ENCODE peak calls at places on chromosomes 4 and X, in seven cellular contexts. One of them, this sample, is unnamed. For H3K4me1, the result is how much of the 10 kb centered on the place peaks cover.

GRCh38 chr4:184722798-184723197 is 11.1 kb downstream of the CENPU start:
- DNase-seq in psoas muscle: no peak
- DNase-seq in breast epithelium: no peak
- DNase-seq in gastrocnemius medialis: no peak
- DNase-seq in endothelial cell of umbilical vein: no peak
- DNase-seq in right cardiac atrium: no peak
- DNase-seq in ovary: no peak
- DNase-seq in this sample: no peak

GRCh38 chrX:54891573-54891972 is 29.1 kb upstream of the TRO start:
- DNase-seq in breast epithelium: no peak
- DNase-seq in gastrocnemius medialis: peak
- DNase-seq in ovary: no peak
- DNase-seq in right cardiac atrium: peak
- DNase-seq in psoas muscle: no peak
- DNase-seq in endothelial cell of umbilical vein: peak
- DNase-seq in this sample: peak

GRCh38 chr4:142781114-142781513 is 65.0 kb downstream of the INPP4B start:
- DNase-seq in endothelial cell of umbilical vein: no peak
- DNase-seq in breast epithelium: no peak
- DNase-seq in right cardiac atrium: no peak
- DNase-seq in ovary: no peak
- DNase-seq in psoas muscle: no peak
- DNase-seq in gastrocnemius medialis: no peak
- DNase-seq in this sample: no peak

GRCh38 chr4:88728146-88728545 is 30.5 kb upstream of the NAP1L5 start:
- DNase-seq in right cardiac atrium: peak
- DNase-seq in gastrocnemius medialis: peak
- DNase-seq in psoas muscle: peak
- DNase-seq in ovary: no peak
- DNase-seq in breast epithelium: no peak
- DNase-seq in endothelial cell of umbilical vein: no peak
- DNase-seq in this sample: no peak

GRCh38 chr4:25807101-25807728 is 55.6 kb downstream of the SEL1L3 start:
- DNase-seq in endothelial cell of umbilical vein: no peak
- DNase-seq in right cardiac atrium: no peak
- DNase-seq in ovary: no peak
- DNase-seq in breast epithelium: no peak
- DNase-seq in gastrocnemius medialis: no peak
- DNase-seq in psoas muscle: no peak
- DNase-seq in this sample: no peak

GRCh38 chrX:111585337-111585736 is 73.9 kb downstream of the SERTM2 start:
- DNase-seq in ovary: no peak
- DNase-seq in endothelial cell of umbilical vein: no peak
- DNase-seq in breast epithelium: no peak
- DNase-seq in right cardiac atrium: no peak
- DNase-seq in psoas muscle: no peak
- DNase-seq in gastrocnemius medialis: no peak
- DNase-seq in this sample: no peak

GRCh38 chrX:13341491-13342101 is 21.7 kb upstream of the ATXN3L start:
- DNase-seq in psoas muscle: no peak
- DNase-seq in ovary: no peak
- DNase-seq in gastrocnemius medialis: no peak
- DNase-seq in right cardiac atrium: no peak
- DNase-seq in endothelial cell of umbilical vein: peak
- DNase-seq in breast epithelium: no peak
- DNase-seq in this sample: no peak

GRCh38 chr4:138330531-138330930 is 88.4 kb upstream of the SLC7A11 start:
- DNase-seq in right cardiac atrium: no peak
- DNase-seq in gastrocnemius medialis: no peak
- DNase-seq in endothelial cell of umbilical vein: no peak
- DNase-seq in psoas muscle: no peak
- DNase-seq in breast epithelium: no peak
- DNase-seq in ovary: no peak
- DNase-seq in this sample: no peak

GRCh38 chrX:78687586-78687985 is 28.5 kb upstream of the RTL3 start:
- DNase-seq in ovary: no peak
- DNase-seq in gastrocnemius medialis: no peak
- DNase-seq in psoas muscle: no peak
- DNase-seq in right cardiac atrium: no peak
- DNase-seq in endothelial cell of umbilical vein: no peak
- DNase-seq in breast epithelium: no peak
- DNase-seq in this sample: no peak

GRCh38 chr4:20252656-20253271 is 1.1 kb downstream of the SLIT2 start:
- DNase-seq in gastrocnemius medialis: peak
- DNase-seq in endothelial cell of umbilical vein: peak
- DNase-seq in breast epithelium: peak
- DNase-seq in right cardiac atrium: peak
- DNase-seq in psoas muscle: peak
- DNase-seq in ovary: peak
- DNase-seq in this sample: peak

GRCh38 chrX:44105228-44105913 is 132.2 kb upstream of the NDP start:
- DNase-seq in right cardiac atrium: no peak
- DNase-seq in endothelial cell of umbilical vein: no peak
- DNase-seq in breast epithelium: no peak
- DNase-seq in psoas muscle: no peak
- DNase-seq in ovary: no peak
- DNase-seq in gastrocnemius medialis: no peak
- DNase-seq in this sample: no peak

GRCh38 chr4:51855751-51856150 is 12.8 kb downstream of the DCUN1D4 start:
- DNase-seq in endothelial cell of umbilical vein: no peak
- DNase-seq in psoas muscle: no peak
- DNase-seq in gastrocnemius medialis: no peak
- DNase-seq in right cardiac atrium: no peak
- DNase-seq in ovary: no peak
- DNase-seq in breast epithelium: no peak
- DNase-seq in this sample: no peak

GRCh38 chr4:139223682-139224317 is 46.8 kb upstream of the ELF2 start:
- DNase-seq in ovary: no peak
- DNase-seq in endothelial cell of umbilical vein: peak
- DNase-seq in breast epithelium: no peak
- DNase-seq in gastrocnemius medialis: peak
- DNase-seq in right cardiac atrium: peak
- DNase-seq in psoas muscle: peak
- DNase-seq in this sample: peak

GRCh38 chr4:175470141-175470540 is 341.9 kb downstream of the GPM6A start:
- DNase-seq in breast epithelium: no peak
- DNase-seq in ovary: no peak
- DNase-seq in gastrocnemius medialis: no peak
- DNase-seq in right cardiac atrium: no peak
- DNase-seq in psoas muscle: no peak
- DNase-seq in endothelial cell of umbilical vein: no peak
- DNase-seq in this sample: no peak

GRCh38 chrX:91434351-91435168 is at the start of gene PABPC5:
- DNase-seq in endothelial cell of umbilical vein: peak
- DNase-seq in right cardiac atrium: peak
- DNase-seq in gastrocnemius medialis: peak
- DNase-seq in psoas muscle: peak
- DNase-seq in ovary: peak
- DNase-seq in breast epithelium: peak
- DNase-seq in this sample: peak

GRCh38 chrX:143139681-143140080 is 114.0 kb downstream of the SPANXN4 start:
- DNase-seq in right cardiac atrium: no peak
- DNase-seq in gastrocnemius medialis: no peak
- DNase-seq in ovary: no peak
- DNase-seq in breast epithelium: no peak
- DNase-seq in endothelial cell of umbilical vein: no peak
- DNase-seq in psoas muscle: no peak
- DNase-seq in this sample: no peak

GRCh38 chrX:262391-262909 is 18.7 kb upstream of the PLCXD1 start:
- DNase-seq in ovary: peak
- DNase-seq in gastrocnemius medialis: no peak
- DNase-seq in psoas muscle: peak
- DNase-seq in right cardiac atrium: no peak
- DNase-seq in breast epithelium: no peak
- DNase-seq in endothelial cell of umbilical vein: no peak
- DNase-seq in this sample: no peak

GRCh38 chr4:183438458-183439113 is 5.8 kb upstream of the CDKN2AIP start:
- DNase-seq in endothelial cell of umbilical vein: peak
- DNase-seq in right cardiac atrium: no peak
- DNase-seq in breast epithelium: no peak
- DNase-seq in gastrocnemius medialis: no peak
- DNase-seq in ovary: no peak
- DNase-seq in psoas muscle: no peak
- DNase-seq in this sample: no peak

GRCh38 chr4:36734296-36734695 is 452.9 kb downstream of the DTHD1 start:
- DNase-seq in gastrocnemius medialis: no peak
- DNase-seq in endothelial cell of umbilical vein: no peak
- DNase-seq in right cardiac atrium: no peak
- DNase-seq in ovary: no peak
- DNase-seq in breast epithelium: no peak
- DNase-seq in psoas muscle: no peak
- DNase-seq in this sample: no peak

GRCh38 chr4:106909776-106910175 is 126.3 kb downstream of the DKK2 start:
- DNase-seq in right cardiac atrium: no peak
- DNase-seq in gastrocnemius medialis: no peak
- DNase-seq in breast epithelium: no peak
- DNase-seq in ovary: no peak
- DNase-seq in endothelial cell of umbilical vein: no peak
- DNase-seq in psoas muscle: no peak
- DNase-seq in this sample: no peak

GRCh38 chr4:20020049-20020448 is 231.7 kb upstream of the SLIT2 start:
- DNase-seq in endothelial cell of umbilical vein: no peak
- DNase-seq in psoas muscle: no peak
- DNase-seq in ovary: no peak
- DNase-seq in right cardiac atrium: no peak
- DNase-seq in gastrocnemius medialis: no peak
- DNase-seq in breast epithelium: no peak
- DNase-seq in this sample: no peak

DNA sequence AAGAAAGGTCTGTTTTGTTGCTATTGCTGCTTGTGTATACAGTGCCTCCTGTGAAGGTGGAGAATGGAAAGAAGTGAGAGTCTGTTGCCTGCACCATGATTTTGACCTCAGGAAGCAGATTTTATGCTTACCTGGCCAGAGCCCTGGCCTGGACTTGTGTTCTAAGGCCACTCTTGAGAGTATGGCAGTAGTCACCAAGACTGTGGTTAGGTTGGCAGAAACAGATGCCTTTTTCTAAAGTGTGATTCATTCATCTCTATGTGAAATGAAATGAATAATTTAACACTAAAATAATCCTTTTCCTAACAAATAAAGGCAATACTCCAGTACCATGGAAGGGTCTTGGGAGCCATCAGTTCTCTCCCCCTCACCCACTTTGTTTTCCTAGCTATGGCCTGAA is 161.8 kb downstream of the DCLK2 start:
- DNase-seq in ovary: no peak
- DNase-seq in breast epithelium: no peak
- DNase-seq in psoas muscle: no peak
- DNase-seq in right cardiac atrium: no peak
- DNase-seq in endothelial cell of umbilical vein: no peak
- DNase-seq in gastrocnemius medialis: no peak
- DNase-seq in this sample: no peak
- H3K4me1 ChIP-seq in ovary: under half
- H3K4me1 ChIP-seq in breast epithelium: under half
- H3K4me1 ChIP-seq in psoas muscle: under half
- H3K4me1 ChIP-seq in right cardiac atrium: under half
- H3K4me1 ChIP-seq in endothelial cell of umbilical vein: under half
- H3K4me1 ChIP-seq in gastrocnemius medialis: under half
- H3K4me1 ChIP-seq in this sample: under half

GRCh38 chr4:156913234-156913633 is 58.4 kb downstream of the PDGFC start:
- DNase-seq in psoas muscle: no peak
- DNase-seq in ovary: no peak
- DNase-seq in endothelial cell of umbilical vein: no peak
- DNase-seq in right cardiac atrium: no peak
- DNase-seq in breast epithelium: no peak
- DNase-seq in gastrocnemius medialis: no peak
- DNase-seq in this sample: no peak

GRCh38 chr4:156915216-156915615 is 56.4 kb downstream of the PDGFC start:
- DNase-seq in breast epithelium: no peak
- DNase-seq in gastrocnemius medialis: no peak
- DNase-seq in endothelial cell of umbilical vein: no peak
- DNase-seq in psoas muscle: no peak
- DNase-seq in ovary: no peak
- DNase-seq in right cardiac atrium: no peak
- DNase-seq in this sample: no peak
- H3K4me1 ChIP-seq in breast epithelium: under half
- H3K4me1 ChIP-seq in gastrocnemius medialis: under half
- H3K4me1 ChIP-seq in endothelial cell of umbilical vein: under half
- H3K4me1 ChIP-seq in psoas muscle: under half
- H3K4me1 ChIP-seq in ovary: under half
- H3K4me1 ChIP-seq in right cardiac atrium: under half
- H3K4me1 ChIP-seq in this sample: under half

DNA sequence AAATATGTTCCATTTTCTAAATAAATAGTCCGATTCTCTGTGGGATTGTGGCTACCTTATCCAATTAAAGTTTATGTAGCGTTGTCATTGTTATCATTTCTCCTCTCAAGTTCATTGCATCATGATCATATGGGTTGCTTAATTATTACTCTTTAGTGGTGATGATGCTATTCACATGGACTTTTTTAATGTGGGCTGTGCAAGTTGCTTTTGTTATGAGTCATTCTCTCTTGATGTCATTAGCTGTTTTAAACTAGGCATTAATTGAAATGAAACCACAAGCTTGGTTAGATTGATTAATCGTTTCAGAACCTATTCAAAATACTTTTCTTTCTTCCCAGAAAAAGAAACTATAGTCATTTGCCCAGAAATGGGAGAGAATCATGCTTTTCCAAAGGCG is 38.2 kb downstream of the NHS start:
- DNase-seq in ovary: no peak
- DNase-seq in breast epithelium: no peak
- DNase-seq in psoas muscle: no peak
- DNase-seq in gastrocnemius medialis: no peak
- DNase-seq in right cardiac atrium: no peak
- DNase-seq in endothelial cell of umbilical vein: no peak
- DNase-seq in this sample: no peak
- H3K4me1 ChIP-seq in ovary: under half
- H3K4me1 ChIP-seq in breast epithelium: under half
- H3K4me1 ChIP-seq in psoas muscle: under half
- H3K4me1 ChIP-seq in gastrocnemius medialis: under half
- H3K4me1 ChIP-seq in right cardiac atrium: under half
- H3K4me1 ChIP-seq in endothelial cell of umbilical vein: under half
- H3K4me1 ChIP-seq in this sample: under half

DNA sequence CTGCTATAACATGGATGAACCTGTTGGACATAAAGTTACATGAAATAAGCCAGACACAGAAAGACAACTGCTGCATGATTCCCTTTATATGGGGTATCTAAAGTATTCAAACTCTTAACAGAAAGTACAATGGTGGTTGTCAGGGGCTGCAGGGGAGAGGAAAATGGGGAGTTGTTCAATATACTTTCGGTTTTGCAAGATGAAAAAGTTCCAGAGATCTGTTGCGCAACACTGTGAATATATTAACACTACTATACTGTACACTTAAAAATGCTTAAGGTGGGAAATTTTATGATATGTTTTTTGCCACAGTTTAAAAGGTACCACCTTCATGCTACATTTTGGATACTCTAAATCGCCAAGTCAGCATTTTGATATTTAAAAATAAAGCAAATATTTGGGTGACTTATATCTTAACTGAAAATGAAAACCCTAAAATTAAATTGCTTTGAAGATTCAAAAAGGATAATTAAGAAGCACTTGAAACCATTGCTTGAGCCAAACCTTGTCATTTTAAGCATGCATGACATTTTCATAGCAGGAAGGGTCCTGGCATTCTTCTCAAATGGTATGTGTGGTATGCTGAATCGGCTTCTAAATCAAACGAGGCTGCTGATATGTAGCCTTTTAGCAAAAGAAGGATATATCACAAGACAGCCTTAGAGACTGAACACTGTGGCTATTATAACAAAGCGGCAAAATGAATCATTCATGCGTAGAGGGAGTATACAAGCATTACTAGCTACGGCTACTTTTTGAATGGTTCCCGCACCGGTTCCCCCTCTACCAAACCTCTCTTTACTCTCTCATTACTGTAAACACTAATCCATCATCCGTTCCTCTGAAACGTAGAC is 607.1 kb upstream of the DIPK2B start:
- DNase-seq in psoas muscle: no peak
- DNase-seq in breast epithelium: no peak
- DNase-seq in ovary: no peak
- DNase-seq in gastrocnemius medialis: no peak
- DNase-seq in endothelial cell of umbilical vein: peak
- DNase-seq in right cardiac atrium: no peak
- DNase-seq in this sample: no peak
- H3K4me1 ChIP-seq in psoas muscle: under half
- H3K4me1 ChIP-seq in breast epithelium: under half
- H3K4me1 ChIP-seq in ovary: under half
- H3K4me1 ChIP-seq in gastrocnemius medialis: under half
- H3K4me1 ChIP-seq in endothelial cell of umbilical vein: under half
- H3K4me1 ChIP-seq in right cardiac atrium: under half
- H3K4me1 ChIP-seq in this sample: under half